ENCODE peak calls at places on chromosomes 3 and 15, in nine cellular contexts. P, U, I, Z, B, R, A, D and N are unnamed samples.

GRCh38 chr15:33654859-33655258 is 313.4 kb upstream of the CHRM5 start:
- DNase-seq in U (peak; percentile 38), P (no peak), I (peak; percentile 16), A (no peak), Z (no peak), R (no peak), D (no peak), B (peak; percentile 57), N (no peak)

GRCh38 chr3:168654700-168655099 is 559.0 kb upstream of the GOLIM4 start:
- DNase-seq in D (no peak), B (peak; percentile 20), R (no peak), I (no peak), A (no peak), U (no peak), P (no peak), Z (no peak), N (no peak)

GRCh38 chr15:75994220-75994619 is 18.0 kb downstream of the NRG4 start:
- DNase-seq in Z (no peak), U (no peak), B (peak; percentile 14), R (no peak), P (no peak), I (no peak), A (no peak), D (no peak), N (no peak)

GRCh38 chr15:26260517-26261133 is 397.5 kb upstream of the ATP10A start:
- DNase-seq in P (peak; percentile 59), I (peak; percentile 81), D (no peak), U (peak; percentile 58), Z (peak; percentile 65), R (no peak), B (peak; percentile 86), A (peak; percentile 35), N (peak; percentile 51)

GRCh38 chr3:37668831-37669610 is 192.7 kb upstream of the CTDSPL start:
- DNase-seq in I (no peak), B (no peak), P (peak; percentile 73), A (no peak), U (no peak), R (no peak), Z (no peak), D (no peak), N (no peak)

GRCh38 chr3:186719945-186720739 is 3.0 kb downstream of the KNG1 start:
- DNase-seq in D (no peak), Z (peak; percentile 6), B (no peak), P (peak; percentile 79), I (no peak), U (no peak), R (no peak), A (no peak), N (no peak)

GRCh38 chr15:61008915-61009314 is 220.2 kb downstream of the RORA start:
- DNase-seq in B (no peak), I (no peak), R (no peak), A (no peak), D (no peak), P (no peak), Z (no peak), U (no peak), N (no peak)

GRCh38 chr15:31869640-31870335 is 160.5 kb upstream of the CHRNA7 start:
- DNase-seq in B (peak; percentile 29), A (no peak), I (peak; percentile 69), U (peak; percentile 38), P (peak; percentile 70), R (no peak), Z (peak; percentile 26), D (no peak), N (no peak)

GRCh38 chr3:127052121-127052561 is 69.2 kb downstream of the PLXNA1 start:
- DNase-seq in I (no peak), Z (no peak), A (no peak), B (no peak), D (no peak), U (peak; percentile 30), P (no peak), R (no peak), N (no peak)

GRCh38 chr3:65439641-65440040 is 599.1 kb downstream of the MAGI1 start:
- DNase-seq in U (peak; percentile 70), P (peak; percentile 60), D (peak; percentile 6), R (peak; percentile 69), I (peak; percentile 80), B (peak; percentile 85), A (peak; percentile 43), Z (peak; percentile 78), N (peak; percentile 25)

GRCh38 chr15:62818691-62819090 is 223.9 kb upstream of the TPM1 start:
- DNase-seq in Z (no peak), A (no peak), U (peak; percentile 36), P (no peak), I (no peak), D (no peak), B (no peak), R (no peak), N (no peak)

GRCh38 chr15:62816342-62817059 is 226.0 kb upstream of the TPM1 start:
- DNase-seq in B (no peak), R (no peak), Z (no peak), P (peak; percentile 47), I (no peak), D (no peak), A (no peak), U (no peak), N (no peak)

GRCh38 chr15:62822228-62822627 is 220.3 kb upstream of the TPM1 start:
- DNase-seq in D (no peak), R (no peak), P (no peak), I (no peak), U (no peak), A (no peak), Z (no peak), B (no peak), N (no peak)

GRCh38 chr15:62824111-62824737 is 218.3 kb upstream of the TPM1 start:
- DNase-seq in B (no peak), U (peak; percentile 87), A (peak; percentile 51), Z (no peak), R (no peak), P (no peak), I (no peak), D (no peak), N (no peak)

DNA sequence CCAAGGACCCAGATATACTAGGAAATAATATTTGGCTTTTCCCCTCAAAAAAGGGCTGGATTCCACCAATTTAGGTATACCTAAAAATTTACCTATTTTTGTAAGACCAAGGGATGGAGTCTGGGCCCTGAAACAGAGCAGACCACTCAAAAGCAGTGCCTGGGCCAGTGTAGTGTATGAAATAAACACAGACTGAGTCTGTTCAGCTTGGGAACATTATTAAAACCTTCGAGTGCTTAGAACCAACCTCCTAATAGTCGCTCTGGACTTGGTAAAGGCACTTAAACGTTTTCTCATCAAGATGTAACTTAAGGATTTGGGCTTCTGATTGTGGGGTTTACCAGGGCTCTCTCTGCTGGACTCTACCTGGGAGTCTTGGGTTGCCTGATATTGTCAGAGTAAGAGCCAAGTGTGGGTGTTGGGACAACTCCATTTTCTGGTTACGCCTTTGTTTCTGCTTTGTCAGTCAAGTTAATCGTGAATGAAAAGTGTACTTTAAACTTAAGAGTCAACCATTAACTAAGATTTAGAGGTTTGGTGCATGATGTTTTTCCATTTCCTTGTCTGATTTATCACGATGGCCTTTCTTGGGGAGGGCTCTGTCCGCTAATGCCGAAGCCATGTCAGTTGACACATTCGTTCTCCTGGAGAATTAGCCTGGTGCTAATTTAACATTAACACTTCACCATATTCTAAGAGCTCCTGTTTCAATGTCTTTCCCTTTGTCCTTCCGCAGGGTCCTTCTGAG is 221.0 kb upstream of the TPM1 start:
- DNase-seq in A (no peak), P (no peak), U (no peak), I (no peak), Z (peak; percentile 56), R (no peak), D (no peak), B (no peak), N (no peak)
- H3K27ac ChIP-seq in A (no peak overlapping the region), P (no peak overlapping the region), U (no peak overlapping the region), I (no peak overlapping the region), Z (peak overlapping the region; percentile 94), R (no peak overlapping the region), D (no peak overlapping the region), B (no peak overlapping the region), N (no peak overlapping the region)

GRCh38 chr3:147421184-147421912 is 12.2 kb downstream of the ZIC1 start:
- DNase-seq in A (no peak), R (no peak), I (peak; percentile 82), U (peak; percentile 64), B (peak; percentile 75), Z (no peak), P (peak; percentile 63), D (no peak), N (no peak)
- TF ChIP-seq EZH2phosphoT487 in A (no peak), R (no peak), I (peak; percentile 79), U (no peak), B (peak; percentile 88), Z (peak; percentile 59), P (no peak), D (no peak), N (no peak)

DNA sequence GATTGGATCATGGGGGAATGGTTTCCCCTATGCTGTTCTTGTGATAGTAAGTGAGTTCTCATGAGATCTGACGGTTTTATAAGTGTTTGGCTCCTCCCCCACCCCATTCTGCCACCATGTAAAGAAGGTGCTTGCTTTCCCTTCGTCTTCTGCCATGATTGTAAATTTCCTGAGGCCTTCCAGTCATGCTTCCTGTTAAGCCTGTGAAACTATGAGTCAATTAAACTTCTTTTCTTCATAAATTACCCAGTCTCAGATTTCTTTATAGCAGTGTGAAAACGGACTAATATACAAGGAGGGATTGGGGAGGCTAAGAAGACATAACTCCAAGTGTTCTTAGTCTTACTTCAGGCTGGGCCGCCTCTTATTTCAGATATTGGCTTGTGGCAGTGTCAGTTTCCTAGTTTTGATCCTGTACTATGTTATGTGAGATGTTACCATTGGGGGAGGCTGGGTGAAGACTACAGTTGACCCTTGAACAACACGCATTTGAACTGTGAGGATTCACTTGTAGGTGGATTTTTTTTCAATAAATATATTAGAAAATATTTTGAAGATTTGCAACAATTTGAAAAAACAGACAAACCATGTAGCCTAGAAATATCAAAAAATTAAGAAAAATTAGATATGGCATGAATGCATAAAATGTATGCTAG is 44.9 kb downstream of the NMD3 start:
- DNase-seq in P (no peak), R (no peak), A (peak; percentile 53), D (no peak), I (no peak), B (no peak), U (peak; percentile 13), Z (no peak), N (no peak)
- H3K27ac ChIP-seq in P (peak overlapping the region; percentile 73), R (no peak overlapping the region), A (peak overlapping the region; percentile 98), D (no peak overlapping the region), I (no peak overlapping the region), B (no peak overlapping the region), U (peak overlapping the region; percentile 36), Z (no peak overlapping the region), N (no peak overlapping the region)

GRCh38 chr3:4731543-4732111 is 238.5 kb downstream of the ITPR1 start:
- DNase-seq in I (no peak), Z (no peak), P (no peak), R (no peak), B (no peak), A (no peak), U (no peak), D (no peak), N (no peak)
- TF ChIP-seq EZH2phosphoT487 in I (no peak), Z (no peak), P (no peak), R (no peak), B (no peak), A (no peak), U (no peak), D (no peak), N (no peak)

DNA sequence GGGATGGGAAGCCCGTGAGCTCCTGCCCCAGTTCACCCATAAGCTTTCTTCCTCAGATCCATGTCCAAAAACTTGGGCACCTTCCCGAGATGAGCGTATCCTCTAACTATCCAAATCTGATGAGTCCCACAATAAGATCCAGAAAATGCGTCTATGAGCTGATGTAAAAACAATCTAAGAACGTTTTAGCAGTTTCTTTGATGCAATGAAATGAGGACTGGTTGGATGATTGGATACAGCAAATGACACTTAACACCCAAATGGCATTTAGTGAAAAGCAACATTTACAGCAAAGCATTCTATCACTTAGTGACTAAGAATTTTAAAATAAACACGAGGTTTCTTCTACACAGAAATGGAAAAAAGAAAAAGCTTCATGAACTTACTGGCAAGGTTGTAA is 598.8 kb downstream of the FOXP1 start:
- DNase-seq in A (no peak), I (no peak), B (no peak), D (no peak), Z (no peak), R (no peak), U (peak; percentile 62), P (no peak), N (no peak)
- H3K27ac ChIP-seq in A (no peak overlapping the region), I (no peak overlapping the region), B (no peak overlapping the region), D (no peak overlapping the region), Z (peak overlapping the region; percentile 84), R (no peak overlapping the region), U (peak overlapping the region; percentile 99), P (peak overlapping the region; percentile 99), N (no peak overlapping the region)